ENCODE peak calls at places on chromosomes 16 and 17, in five cellular contexts. F, L, D, Y and W are unnamed samples.

GRCh38 chr16:53198933-53199332 is 144.1 kb downstream of the CHD9 start:
- DNase-seq in F (no peak), L (no peak), D (no peak), Y (no peak), W (no peak)

GRCh38 chr17:17104494-17104893 is 62.2 kb downstream of the MPRIP start:
- DNase-seq in F (no peak), L (no peak), D (no peak), Y (no peak), W (no peak)

GRCh38 chr17:19723967-19724366 is 7.6 kb upstream of the SLC47A2 start:
- DNase-seq in F (no peak), L (no peak), D (no peak), Y (no peak), W (no peak)

GRCh38 chr16:49598386-49599170 is 225.0 kb downstream of the C16orf78 start:
- DNase-seq in F (no peak), L (no peak), D (no peak), Y (peak; percentile 68), W (no peak)

GRCh38 chr16:27431773-27432599 is 30.0 kb downstream of the IL21R start:
- DNase-seq in F (no peak), L (no peak), D (no peak), Y (no peak), W (no peak)

GRCh38 chr16:75256059-75256870 is 4.8 kb upstream of the BCAR1 start:
- DNase-seq in F (peak; percentile 67), L (no peak), D (peak; percentile 88), Y (no peak), W (peak; percentile 70)

GRCh38 chr17:17822189-17822978 is 14.4 kb downstream of the SREBF1 start:
- DNase-seq in F (no peak), L (no peak), D (no peak), Y (no peak), W (no peak)

GRCh38 chr16:72255785-72256184 is 83.8 kb upstream of the PMFBP1 start:
- DNase-seq in F (no peak), L (no peak), D (no peak), Y (no peak), W (no peak)

GRCh38 chr17:8072727-8073461 is 14.6 kb downstream of the ALOX12B start:
- DNase-seq in F (peak; percentile 58), L (no peak), D (no peak), Y (no peak), W (no peak)

GRCh38 chr17:47276444-47276843 is 22.8 kb downstream of the ITGB3 start:
- DNase-seq in F (no peak), L (no peak), D (no peak), Y (no peak), W (no peak)

GRCh38 chr17:43515641-43516040 is 30.5 kb downstream of the ETV4 start:
- DNase-seq in F (no peak), L (no peak), D (no peak), Y (no peak), W (no peak)

GRCh38 chr17:71975331-71975801 is 145.5 kb upstream of the SOX9 start:
- DNase-seq in F (peak; percentile 4), L (no peak), D (no peak), Y (no peak), W (no peak)

GRCh38 chr16:10579965-10580918 is at the start of gene EMP2:
- DNase-seq in F (peak; percentile 87), L (peak; percentile 75), D (peak; percentile 84), Y (no peak), W (peak; percentile 90)

GRCh38 chr17:33667052-33667509 is 374.0 kb upstream of the ASIC2 start:
- DNase-seq in F (no peak), L (peak; percentile 5), D (no peak), Y (peak; percentile 48), W (no peak)

GRCh38 chr16:934178-934577 is 36.6 kb downstream of the LMF1 start:
- DNase-seq in F (no peak), L (no peak), D (no peak), Y (no peak), W (no peak)

GRCh38 chr17:59707971-59708425 is 544 bp downstream of the VMP1 start:
- DNase-seq in F (peak; percentile 43), L (no peak), D (no peak), Y (no peak), W (no peak)

GRCh38 chr17:31499771-31500554 is 108.5 kb downstream of the RAB11FIP4 start:
- DNase-seq in F (peak; percentile 80), L (no peak), D (peak; percentile 91), Y (no peak), W (no peak)

GRCh38 chr16:92431-93339 is 14.7 kb downstream of the MPG start:
- DNase-seq in F (no peak), L (no peak), D (no peak), Y (no peak), W (no peak)

GRCh38 chr16:88706288-88706964 is at the start of the genes CTU2 and RNF166:
- DNase-seq in F (peak; percentile 92), L (peak; percentile 85), D (peak; percentile 76), Y (peak; percentile 32), W (peak; percentile 97)

GRCh38 chr17:45225964-45226530 is 4.4 kb downstream of the FMNL1 start:
- DNase-seq in F (no peak), L (peak; percentile 40), D (no peak), Y (peak; percentile 95), W (peak; percentile 86)

GRCh38 chr16:1152123-1152638 is 725 bp upstream of the CACNA1H start:
- DNase-seq in F (peak; percentile 67), L (no peak), D (no peak), Y (no peak), W (no peak)

GRCh38 chr16:68506331-68507053 is 32.6 kb upstream of the ZFP90 start:
- DNase-seq in F (no peak), L (no peak), D (no peak), Y (no peak), W (no peak)

GRCh38 chr16:11681526-11681925 is 13.3 kb downstream of the SNN start:
- DNase-seq in F (no peak), L (no peak), D (no peak), Y (no peak), W (peak; percentile 26)

GRCh38 chr16:6684076-6684673 is 648.5 kb upstream of the RBFOX1 start:
- DNase-seq in F (peak; percentile 47), L (peak; percentile 25), D (peak; percentile 5), Y (no peak), W (peak; percentile 21)

DNA sequence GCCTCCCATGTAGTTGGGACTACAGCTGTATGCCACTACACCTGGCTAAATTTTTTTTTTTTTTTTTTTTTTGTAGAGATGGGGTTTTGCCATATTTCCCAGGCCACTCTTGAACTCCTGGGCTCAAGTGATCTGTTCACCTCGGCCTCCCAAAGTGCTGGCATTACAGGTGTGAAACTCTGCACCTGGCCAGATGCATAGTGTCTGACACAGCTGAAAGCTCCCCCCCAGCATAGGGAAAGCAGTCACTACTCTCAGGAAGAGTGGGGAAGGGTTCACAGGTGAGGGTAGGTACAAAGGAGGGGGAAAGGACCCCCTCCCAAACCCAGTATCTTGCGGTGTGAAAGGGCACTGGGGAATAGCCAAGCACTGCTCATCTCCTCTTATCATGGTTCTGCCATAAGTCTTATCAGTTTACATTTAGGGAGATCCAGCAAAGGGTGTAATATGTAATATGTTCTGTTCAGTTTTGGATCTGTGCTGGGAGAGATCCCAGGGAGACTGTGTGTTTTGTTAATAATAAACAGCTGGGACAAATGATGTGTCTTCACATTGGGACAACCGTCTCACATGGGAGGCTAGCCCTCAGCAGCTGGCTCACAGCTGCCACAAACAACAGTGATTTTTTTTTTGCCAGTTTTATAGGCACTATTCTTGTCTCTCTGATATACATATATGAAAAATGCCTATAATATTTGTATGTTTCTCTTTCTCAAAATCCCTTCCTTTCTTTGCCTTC is 6.8 kb upstream of the CAVIN1 start:
- DNase-seq in F (no peak), L (no peak), D (no peak), Y (no peak), W (no peak)
- TF ChIP-seq JUNB in F (no peak), L (no peak), D (no peak), Y (no peak), W (no peak)

GRCh38 chr17:81412490-81413093 is 17.3 kb downstream of the BAHCC1 start:
- DNase-seq in F (no peak), L (no peak), D (no peak), Y (no peak), W (peak; percentile 80)
- TF ChIP-seq JUNB in F (no peak), L (no peak), D (no peak), Y (no peak), W (no peak)

GRCh38 chr17:35726609-35727460 is 4.6 kb upstream of the RASL10B start:
- DNase-seq in F (peak; percentile 44), L (no peak), D (peak; percentile 66), Y (no peak), W (no peak)
- TF ChIP-seq JUNB in F (no peak), L (no peak), D (no peak), Y (no peak), W (no peak)

GRCh38 chr17:80408872-80409271 is 6.1 kb upstream of the ENDOV start:
- DNase-seq in F (no peak), L (no peak), D (no peak), Y (no peak), W (no peak)
- TF ChIP-seq JUNB in F (no peak), L (no peak), D (no peak), Y (no peak), W (no peak)

DNA sequence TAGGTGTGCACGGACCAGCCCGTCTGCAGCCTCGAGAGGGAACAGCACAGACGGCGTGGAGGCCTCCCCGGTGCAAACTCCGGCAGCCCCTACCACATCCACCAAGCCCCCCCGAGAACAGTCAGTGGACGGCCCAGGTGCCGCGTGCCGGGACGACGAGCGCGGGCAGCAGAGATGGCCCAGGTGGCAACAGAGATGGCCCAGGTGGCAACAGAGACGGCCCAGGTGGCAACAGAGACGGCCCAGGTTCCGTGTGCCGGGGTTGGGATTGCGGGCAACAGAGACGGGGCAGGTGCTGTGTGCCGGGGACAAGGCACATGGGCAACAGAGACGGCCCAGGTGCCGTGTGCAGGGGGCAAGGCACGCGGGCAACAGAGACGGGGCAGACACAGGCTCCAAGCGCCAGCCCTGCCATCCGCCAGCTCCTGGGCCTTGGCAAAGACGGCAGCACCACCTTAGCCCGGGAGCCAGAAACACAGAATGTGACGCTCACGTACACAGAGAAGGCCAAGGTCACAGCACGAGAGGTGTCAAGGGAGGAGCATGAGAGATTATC is 31.1 kb downstream of the RPH3AL start:
- DNase-seq in F (no peak), L (no peak), D (no peak), Y (no peak), W (no peak)
- TF ChIP-seq JUNB in F (no peak), L (no peak), D (no peak), Y (no peak), W (no peak)

DNA sequence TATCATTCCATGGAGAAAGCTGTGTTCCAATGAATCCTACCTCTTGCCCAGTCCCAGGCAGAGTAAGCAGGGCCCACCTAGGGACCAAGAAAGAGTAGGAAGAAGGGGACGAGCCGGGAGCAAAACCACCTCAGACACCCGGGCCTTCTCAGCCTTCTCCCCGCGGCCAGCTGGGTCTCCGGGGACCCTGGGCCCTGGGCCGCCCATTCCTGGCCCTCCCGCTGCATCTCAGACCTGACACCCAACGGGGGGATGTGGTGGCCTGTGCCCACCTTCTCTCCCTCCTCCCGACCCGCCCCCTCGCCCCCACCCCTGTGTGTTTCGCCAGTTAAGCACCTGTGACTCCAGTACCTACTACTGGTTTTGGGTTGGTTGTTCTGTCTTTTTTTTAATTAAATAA is 11.4 kb upstream of the CACNG1 start:
- DNase-seq in F (no peak), L (no peak), D (no peak), Y (no peak), W (no peak)
- TF ChIP-seq JUNB in F (no peak), L (no peak), D (no peak), Y (no peak), W (no peak)